ENCODE peak calls at places on chromosomes 11 and 22, in five cellular contexts. T is RWPE1; K is stimulated activated CD4-positive, alpha-beta T cell treated with anti-CD3 and anti-CD28 coated beads, Interleukin-4, amount 100 ng/mL, for 1 hour; R is substantia nigra; D is DMS79. B is an unnamed sample.

GRCh38 chr11:126332221-126332711 is 23.2 kb upstream of the ST3GAL4 start:
- DNase-seq in T (peak; percentile 86), K (no peak), R (peak; percentile 36), D (no peak), B (peak; percentile 41)

GRCh38 chr22:46887978-46888377 is 125.5 kb downstream of the TBC1D22A start:
- DNase-seq in T (no peak), K (no peak), R (no peak), D (no peak), B (no peak)

GRCh38 chr22:49009359-49010063 is 818.2 kb downstream of the BRD1 start:
- DNase-seq in T (no peak), K (no peak), R (no peak), D (no peak), B (no peak)

GRCh38 chr11:111378773-111379499 is at the start of gene POU2AF1:
- DNase-seq in T (peak; percentile 73), K (peak; percentile 61), R (no peak), D (no peak), B (no peak)

GRCh38 chr11:70255717-70256116 is 14.8 kb upstream of the PPFIA1 start:
- DNase-seq in T (no peak), K (no peak), R (no peak), D (no peak), B (no peak)

GRCh38 chr11:120568572-120569307 is 57.2 kb downstream of the GRIK4 start:
- DNase-seq in T (no peak), K (no peak), R (no peak), D (no peak), B (no peak)

GRCh38 chr22:44569516-44569915 is 71.5 kb upstream of the RTL6 start:
- DNase-seq in T (no peak), K (no peak), R (no peak), D (no peak), B (no peak)

GRCh38 chr11:117419136-117419914 is 91.7 kb downstream of the CEP164 start:
- DNase-seq in T (no peak), K (no peak), R (no peak), D (no peak), B (no peak)

GRCh38 chr11:126124284-126124683 is 61.6 kb upstream of the CDON start:
- DNase-seq in T (no peak), K (no peak), R (no peak), D (peak; percentile 68), B (no peak)

GRCh38 chr11:87809256-87809655 is 366.0 kb downstream of the RAB38 start:
- DNase-seq in T (no peak), K (no peak), R (no peak), D (no peak), B (no peak)

GRCh38 chr11:81059356-81059755 is 1618.5 kb upstream of the TENM4 start:
- DNase-seq in T (no peak), K (no peak), R (no peak), D (no peak), B (no peak)

GRCh38 chr11:82796970-82797594 is 63.4 kb upstream of the FAM181B start:
- DNase-seq in T (no peak), K (no peak), R (peak; percentile 71), D (no peak), B (no peak)

GRCh38 chr22:18057568-18058209 is 20.1 kb upstream of the PEX26 start:
- DNase-seq in T (peak; percentile 70), K (no peak), R (peak; percentile 49), D (no peak), B (peak; percentile 50)

GRCh38 chr11:118275184-118275583 is 11.1 kb upstream of the MPZL2 start:
- DNase-seq in T (peak; percentile 48), K (no peak), R (no peak), D (no peak), B (no peak)

GRCh38 chr11:68038718-68039525 is at the start of gene TCIRG1:
- DNase-seq in T (peak; percentile 81), K (peak; percentile 63), R (peak; percentile 67), D (no peak), B (peak; percentile 36)

GRCh38 chr11:58880625-58881024 is 36.1 kb upstream of the GLYATL2 start:
- DNase-seq in T (no peak), K (no peak), R (no peak), D (no peak), B (no peak)

GRCh38 chr11:92357344-92357743 is 132.7 kb downstream of the FAT3 start:
- DNase-seq in T (peak; percentile 59), K (no peak), R (no peak), D (no peak), B (no peak)

GRCh38 chr11:28842716-28843115 is 734.5 kb downstream of the METTL15 start:
- DNase-seq in T (no peak), K (no peak), R (no peak), D (no peak), B (no peak)

GRCh38 chr11:14309425-14310192 is 49.4 kb downstream of the RRAS2 start:
- DNase-seq in T (no peak), K (no peak), R (no peak), D (peak; percentile 69), B (no peak)

GRCh38 chr22:49208003-49208402 is 619.7 kb downstream of the BRD1 start:
- DNase-seq in T (no peak), K (no peak), R (no peak), D (no peak), B (no peak)

GRCh38 chr22:48894064-48894671 is 933.5 kb downstream of the BRD1 start:
- DNase-seq in T (no peak), K (no peak), R (no peak), D (no peak), B (no peak)

GRCh38 chr11:117535201-117535869 is 207.7 kb downstream of the CEP164 start:
- DNase-seq in T (no peak), K (no peak), R (peak; percentile 69), D (peak; percentile 59), B (peak; percentile 79)

GRCh38 chr11:113906038-113906437 is 1.4 kb downstream of the HTR3B start:
- DNase-seq in T (no peak), K (no peak), R (no peak), D (peak; percentile 30), B (no peak)

GRCh38 chr11:66106786-66107599 is 36.9 kb downstream of the PACS1 start:
- DNase-seq in T (no peak), K (no peak), R (no peak), D (no peak), B (no peak)

GRCh38 chr11:70281114-70281729 is 10.7 kb downstream of the PPFIA1 start:
- DNase-seq in T (no peak), K (no peak), R (peak; percentile 48), D (no peak), B (no peak)

GRCh38 chr11:70712471-70712870 is 314.1 kb downstream of the CTTN start:
- DNase-seq in T (no peak), K (no peak), R (no peak), D (no peak), B (no peak)

GRCh38 chr11:76096552-76096951 is 109.8 kb downstream of the WNT11 start:
- DNase-seq in T (no peak), K (no peak), R (no peak), D (no peak), B (no peak)

GRCh38 chr11:61334434-61335354 is 1.7 kb downstream of the TKFC start:
- DNase-seq in T (peak; percentile 51), K (no peak), R (no peak), D (no peak), B (no peak)

GRCh38 chr22:30094804-30095203 is 14.5 kb downstream of the HORMAD2 start:
- DNase-seq in T (no peak), K (no peak), R (no peak), D (no peak), B (no peak)

GRCh38 chr11:11400635-11401232 is 47.7 kb upstream of the CSNK2A3 start:
- DNase-seq in T (no peak), K (no peak), R (no peak), D (no peak), B (no peak)

GRCh38 chr11:109547356-109548027 is 125.5 kb downstream of the C11orf87 start:
- DNase-seq in T (peak; percentile 44), K (no peak), R (no peak), D (no peak), B (no peak)

GRCh38 chr11:57340228-57340627 is 2.1 kb downstream of the P2RX3 start:
- DNase-seq in T (no peak), K (no peak), R (no peak), D (no peak), B (no peak)

B was measured in occipital lobe.